ENCODE peak calls at places on chromosomes 11 and 22, in eight cellular contexts. One of them, this sample, is unnamed.

GRCh38 chr11:14193644-14194043 is 165.3 kb downstream of the RRAS2 start:
- DNase-seq in MM.1S: no peak
- DNase-seq in upper lobe of right lung: no peak
- DNase-seq in adrenal gland: no peak
- DNase-seq in SK-N-SH: no peak
- DNase-seq in PC-3: no peak
- DNase-seq in dorsolateral prefrontal cortex: no peak
- DNase-seq in AG04450: no peak
- DNase-seq in this sample: no peak

GRCh38 chr11:69934861-69935494 is 115.8 kb upstream of the FGF3 start:
- DNase-seq in MM.1S: no peak
- DNase-seq in upper lobe of right lung: peak; percentile 53
- DNase-seq in adrenal gland: no peak
- DNase-seq in SK-N-SH: no peak
- DNase-seq in PC-3: peak; percentile 57
- DNase-seq in dorsolateral prefrontal cortex: no peak
- DNase-seq in AG04450: no peak
- DNase-seq in this sample: no peak

GRCh38 chr11:117282956-117283355 is 8.2 kb upstream of the BACE1-AS start:
- DNase-seq in MM.1S: no peak
- DNase-seq in upper lobe of right lung: no peak
- DNase-seq in adrenal gland: no peak
- DNase-seq in SK-N-SH: no peak
- DNase-seq in PC-3: no peak
- DNase-seq in dorsolateral prefrontal cortex: no peak
- DNase-seq in AG04450: no peak
- DNase-seq in this sample: no peak

GRCh38 chr22:22834204-22834603 is 53.4 kb upstream of the IGLL5 start:
- DNase-seq in MM.1S: no peak
- DNase-seq in upper lobe of right lung: no peak
- DNase-seq in adrenal gland: no peak
- DNase-seq in SK-N-SH: no peak
- DNase-seq in PC-3: no peak
- DNase-seq in dorsolateral prefrontal cortex: no peak
- DNase-seq in AG04450: no peak
- DNase-seq in this sample: no peak

GRCh38 chr22:49934891-49935557 is 16.6 kb downstream of the CRELD2 start:
- DNase-seq in MM.1S: peak; percentile 79
- DNase-seq in upper lobe of right lung: peak; percentile 95
- DNase-seq in adrenal gland: peak; percentile 74
- DNase-seq in SK-N-SH: peak; percentile 81
- DNase-seq in PC-3: no peak
- DNase-seq in dorsolateral prefrontal cortex: no peak
- DNase-seq in AG04450: no peak
- DNase-seq in this sample: peak; percentile 79

GRCh38 chr11:41307371-41308080 is 151.9 kb downstream of the LRRC4C start:
- DNase-seq in MM.1S: no peak
- DNase-seq in upper lobe of right lung: no peak
- DNase-seq in adrenal gland: no peak
- DNase-seq in SK-N-SH: no peak
- DNase-seq in PC-3: no peak
- DNase-seq in dorsolateral prefrontal cortex: no peak
- DNase-seq in AG04450: no peak
- DNase-seq in this sample: no peak

GRCh38 chr11:32015435-32015834 is 75.4 kb upstream of the RCN1 start:
- DNase-seq in MM.1S: no peak
- DNase-seq in upper lobe of right lung: no peak
- DNase-seq in adrenal gland: no peak
- DNase-seq in SK-N-SH: no peak
- DNase-seq in PC-3: no peak
- DNase-seq in dorsolateral prefrontal cortex: no peak
- DNase-seq in AG04450: no peak
- DNase-seq in this sample: no peak

GRCh38 chr11:126840201-126840886 is 160.2 kb downstream of the KIRREL3 start:
- DNase-seq in MM.1S: no peak
- DNase-seq in upper lobe of right lung: no peak
- DNase-seq in adrenal gland: no peak
- DNase-seq in SK-N-SH: no peak
- DNase-seq in PC-3: no peak
- DNase-seq in dorsolateral prefrontal cortex: no peak
- DNase-seq in AG04450: no peak
- DNase-seq in this sample: no peak

GRCh38 chr11:130400793-130401483 is 27.5 kb downstream of the ADAMTS8 start:
- DNase-seq in MM.1S: no peak
- DNase-seq in upper lobe of right lung: no peak
- DNase-seq in adrenal gland: no peak
- DNase-seq in SK-N-SH: no peak
- DNase-seq in PC-3: no peak
- DNase-seq in dorsolateral prefrontal cortex: no peak
- DNase-seq in AG04450: peak; percentile 61
- DNase-seq in this sample: no peak

GRCh38 chr11:130405428-130405827 is 23.0 kb downstream of the ADAMTS8 start:
- DNase-seq in MM.1S: no peak
- DNase-seq in upper lobe of right lung: no peak
- DNase-seq in adrenal gland: no peak
- DNase-seq in SK-N-SH: no peak
- DNase-seq in PC-3: no peak
- DNase-seq in dorsolateral prefrontal cortex: no peak
- DNase-seq in AG04450: no peak
- DNase-seq in this sample: no peak

GRCh38 chr11:130404727-130405126 is 23.7 kb downstream of the ADAMTS8 start:
- DNase-seq in MM.1S: no peak
- DNase-seq in upper lobe of right lung: no peak
- DNase-seq in adrenal gland: no peak
- DNase-seq in SK-N-SH: no peak
- DNase-seq in PC-3: no peak
- DNase-seq in dorsolateral prefrontal cortex: no peak
- DNase-seq in AG04450: no peak
- DNase-seq in this sample: no peak

GRCh38 chr11:130403301-130403804 is 25.1 kb downstream of the ADAMTS8 start:
- DNase-seq in MM.1S: no peak
- DNase-seq in upper lobe of right lung: no peak
- DNase-seq in adrenal gland: peak; percentile 61
- DNase-seq in SK-N-SH: no peak
- DNase-seq in PC-3: peak; percentile 87
- DNase-seq in dorsolateral prefrontal cortex: peak; percentile 75
- DNase-seq in AG04450: peak; percentile 90
- DNase-seq in this sample: no peak

GRCh38 chr11:130403967-130404366 is 24.4 kb downstream of the ADAMTS8 start:
- DNase-seq in MM.1S: no peak
- DNase-seq in upper lobe of right lung: no peak
- DNase-seq in adrenal gland: no peak
- DNase-seq in SK-N-SH: no peak
- DNase-seq in PC-3: no peak
- DNase-seq in dorsolateral prefrontal cortex: no peak
- DNase-seq in AG04450: no peak
- DNase-seq in this sample: no peak
- H3K27ac ChIP-seq in MM.1S: no peak overlapping the region
- H3K27ac ChIP-seq in upper lobe of right lung: peak overlapping the region; percentile 55
- H3K27ac ChIP-seq in adrenal gland: no peak overlapping the region
- H3K27ac ChIP-seq in SK-N-SH: no peak overlapping the region
- H3K27ac ChIP-seq in PC-3: no peak overlapping the region
- H3K27ac ChIP-seq in dorsolateral prefrontal cortex: peak overlapping the region; percentile 73
- H3K27ac ChIP-seq in AG04450: peak overlapping the region; percentile 97
- H3K27ac ChIP-seq in this sample: no peak overlapping the region

GRCh38 chr11:26951849-26952515 is 41.9 kb upstream of the FIBIN start:
- DNase-seq in MM.1S: no peak
- DNase-seq in upper lobe of right lung: no peak
- DNase-seq in adrenal gland: no peak
- DNase-seq in SK-N-SH: peak; percentile 45
- DNase-seq in PC-3: no peak
- DNase-seq in dorsolateral prefrontal cortex: no peak
- DNase-seq in AG04450: no peak
- DNase-seq in this sample: no peak
- H3K4me3 ChIP-seq in MM.1S: no peak overlapping the region
- H3K4me3 ChIP-seq in upper lobe of right lung: no peak overlapping the region
- H3K4me3 ChIP-seq in adrenal gland: no peak overlapping the region
- H3K4me3 ChIP-seq in SK-N-SH: no peak overlapping the region
- H3K4me3 ChIP-seq in PC-3: no peak overlapping the region
- H3K4me3 ChIP-seq in dorsolateral prefrontal cortex: no peak overlapping the region
- H3K4me3 ChIP-seq in AG04450: no peak overlapping the region
- H3K4me3 ChIP-seq in this sample: no peak overlapping the region

GRCh38 chr22:39318507-39319283 is 728 bp downstream of the RPL3 start:
- DNase-seq in MM.1S: peak; percentile 51
- DNase-seq in upper lobe of right lung: no peak
- DNase-seq in adrenal gland: peak; percentile 78
- DNase-seq in SK-N-SH: no peak
- DNase-seq in PC-3: no peak
- DNase-seq in dorsolateral prefrontal cortex: peak; percentile 30
- DNase-seq in AG04450: no peak
- DNase-seq in this sample: no peak

GRCh38 chr22:39317756-39318506 is 1.5 kb downstream of the RPL3 start:
- DNase-seq in MM.1S: no peak
- DNase-seq in upper lobe of right lung: no peak
- DNase-seq in adrenal gland: peak; percentile 74
- DNase-seq in SK-N-SH: no peak
- DNase-seq in PC-3: no peak
- DNase-seq in dorsolateral prefrontal cortex: no peak
- DNase-seq in AG04450: no peak
- DNase-seq in this sample: no peak

GRCh38 chr22:39316440-39317083 is 2.9 kb downstream of the RPL3 start:
- DNase-seq in MM.1S: peak; percentile 84
- DNase-seq in upper lobe of right lung: peak; percentile 76
- DNase-seq in adrenal gland: peak; percentile 93
- DNase-seq in SK-N-SH: peak; percentile 57
- DNase-seq in PC-3: peak; percentile 86
- DNase-seq in dorsolateral prefrontal cortex: peak; percentile 77
- DNase-seq in AG04450: peak; percentile 81
- DNase-seq in this sample: peak; percentile 65

GRCh38 chr22:39315389-39315788 is 4.0 kb downstream of the RPL3 start:
- DNase-seq in MM.1S: no peak
- DNase-seq in upper lobe of right lung: no peak
- DNase-seq in adrenal gland: peak; percentile 86
- DNase-seq in SK-N-SH: no peak
- DNase-seq in PC-3: no peak
- DNase-seq in dorsolateral prefrontal cortex: no peak
- DNase-seq in AG04450: no peak
- DNase-seq in this sample: no peak

DNA sequence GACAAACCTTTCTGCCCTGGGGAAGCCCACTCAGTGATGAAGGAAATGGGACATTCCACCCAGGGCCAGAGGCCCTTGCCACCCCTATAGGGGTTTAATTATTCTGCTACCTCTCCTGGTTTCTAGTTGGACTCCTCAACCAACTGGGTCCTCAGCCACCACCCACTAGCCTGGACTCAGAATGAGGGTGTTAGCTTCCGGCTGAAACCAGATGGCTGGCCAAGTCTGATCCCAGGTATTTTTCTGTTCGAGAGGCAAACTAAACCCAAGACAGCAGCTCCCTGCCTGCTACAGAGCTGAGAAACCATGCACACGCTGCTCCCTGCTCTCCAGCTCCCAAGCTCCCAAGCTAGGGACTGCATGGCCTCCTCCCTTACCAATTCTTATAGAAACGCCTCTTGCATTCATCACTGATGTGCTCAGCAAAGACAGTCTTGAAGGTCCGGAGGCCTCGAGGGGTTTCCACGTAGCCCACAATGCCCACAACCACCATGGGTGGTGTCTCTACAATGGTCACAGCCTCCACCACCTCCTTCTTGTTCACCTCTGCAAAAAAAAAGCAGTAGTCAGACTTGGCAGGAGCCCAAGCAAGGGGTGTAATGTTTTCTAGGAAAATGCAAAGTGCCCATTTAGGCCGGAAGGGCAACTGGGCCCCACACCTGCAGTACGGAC is 2.2 kb downstream of the RPL3 start:
- DNase-seq in MM.1S: peak; percentile 72
- DNase-seq in upper lobe of right lung: no peak
- DNase-seq in adrenal gland: no peak
- DNase-seq in SK-N-SH: no peak
- DNase-seq in PC-3: peak; percentile 22
- DNase-seq in dorsolateral prefrontal cortex: no peak
- DNase-seq in AG04450: no peak
- DNase-seq in this sample: no peak
- H3K27ac ChIP-seq in MM.1S: peak overlapping the region; percentile 99
- H3K27ac ChIP-seq in upper lobe of right lung: peak overlapping the region; percentile 17
- H3K27ac ChIP-seq in adrenal gland: peak overlapping the region; percentile 99
- H3K27ac ChIP-seq in SK-N-SH: no peak overlapping the region
- H3K27ac ChIP-seq in PC-3: peak overlapping the region; percentile 31
- H3K27ac ChIP-seq in dorsolateral prefrontal cortex: peak overlapping the region; percentile 49
- H3K27ac ChIP-seq in AG04450: peak overlapping the region; percentile 31
- H3K27ac ChIP-seq in this sample: peak overlapping the region; percentile 93

GRCh38 chr11:80054582-80055165 is 613.8 kb upstream of the TENM4 start:
- DNase-seq in MM.1S: no peak
- DNase-seq in upper lobe of right lung: no peak
- DNase-seq in adrenal gland: no peak
- DNase-seq in SK-N-SH: no peak
- DNase-seq in PC-3: no peak
- DNase-seq in dorsolateral prefrontal cortex: no peak
- DNase-seq in AG04450: no peak
- DNase-seq in this sample: no peak
- H3K4me3 ChIP-seq in MM.1S: no peak overlapping the region
- H3K4me3 ChIP-seq in upper lobe of right lung: no peak overlapping the region
- H3K4me3 ChIP-seq in adrenal gland: no peak overlapping the region
- H3K4me3 ChIP-seq in SK-N-SH: no peak overlapping the region
- H3K4me3 ChIP-seq in PC-3: no peak overlapping the region
- H3K4me3 ChIP-seq in dorsolateral prefrontal cortex: no peak overlapping the region
- H3K4me3 ChIP-seq in AG04450: no peak overlapping the region
- H3K4me3 ChIP-seq in this sample: no peak overlapping the region

DNA sequence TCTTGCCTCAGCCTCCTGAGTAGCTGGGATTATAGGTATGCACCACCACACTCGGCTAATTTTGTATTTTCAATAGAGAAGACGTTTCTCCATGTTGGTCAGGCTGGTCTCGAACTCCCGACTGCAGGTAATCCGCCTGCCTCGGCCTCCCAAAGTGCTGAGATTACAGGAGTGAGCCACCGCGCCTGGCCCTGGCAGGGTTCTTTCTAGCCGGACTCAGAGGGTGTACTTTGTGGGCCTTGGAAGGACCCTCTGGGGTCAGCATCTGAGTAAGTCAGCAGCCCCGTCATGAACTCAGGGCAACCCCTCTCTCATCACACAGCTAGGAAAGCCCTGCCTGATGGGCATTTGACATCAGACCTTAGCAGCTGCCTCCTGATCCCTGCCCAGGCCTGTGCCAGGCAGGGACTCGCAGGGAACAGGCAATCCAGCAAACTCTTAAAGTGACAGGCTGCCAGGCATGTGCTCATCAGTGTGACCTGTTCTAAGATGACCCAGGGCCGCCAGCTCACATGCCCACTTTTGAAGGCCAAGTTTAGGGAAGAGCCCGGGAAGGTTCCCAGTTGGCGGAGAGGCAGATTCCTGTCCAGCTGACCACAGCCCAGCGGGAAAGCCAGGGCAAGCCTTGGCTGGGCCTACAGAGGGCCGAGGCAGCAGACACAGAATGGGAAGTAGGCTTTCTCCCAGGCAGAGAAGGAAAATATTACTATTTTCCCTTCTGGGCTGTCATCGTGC is 92.9 kb downstream of the MORC2 start:
- DNase-seq in MM.1S: no peak
- DNase-seq in upper lobe of right lung: peak; percentile 46
- DNase-seq in adrenal gland: peak; percentile 95
- DNase-seq in SK-N-SH: peak; percentile 32
- DNase-seq in PC-3: no peak
- DNase-seq in dorsolateral prefrontal cortex: peak; percentile 25
- DNase-seq in AG04450: no peak
- DNase-seq in this sample: no peak
- H3K27ac ChIP-seq in MM.1S: no peak overlapping the region
- H3K27ac ChIP-seq in upper lobe of right lung: no peak overlapping the region
- H3K27ac ChIP-seq in adrenal gland: peak overlapping the region; percentile 68
- H3K27ac ChIP-seq in SK-N-SH: peak overlapping the region; percentile 76
- H3K27ac ChIP-seq in PC-3: no peak overlapping the region
- H3K27ac ChIP-seq in dorsolateral prefrontal cortex: no peak overlapping the region
- H3K27ac ChIP-seq in AG04450: no peak overlapping the region
- H3K27ac ChIP-seq in this sample: no peak overlapping the region

This sample was measured in WERI-Rb-1.